ENCODE peak calls at places on chromosomes 12 and 14, in six cellular contexts. Z is cardiac muscle cell, J is Peyer's patch, R is PC-3, W is A549, D is brain microvascular endothelial cell. U is an unnamed sample.

GRCh38 chr12:23757541-23757962 is 191.9 kb downstream of the SOX5 start:
- DNase-seq in Z (peak), J (no peak), R (no peak), W (no peak), D (no peak), U (no peak)

GRCh38 chr12:114627393-114627792 is 56.6 kb downstream of the TBX3 start:
- DNase-seq in Z (no peak), J (no peak), R (no peak), W (no peak), D (no peak), U (no peak)

GRCh38 chr14:97578982-97579381 is 781.8 kb downstream of the VRK1 start:
- DNase-seq in Z (no peak), J (no peak), R (no peak), W (no peak), D (no peak), U (no peak)

GRCh38 chr12:103884316-103884715 is 43.3 kb upstream of the NT5DC3 start:
- DNase-seq in Z (peak), J (no peak), R (peak), W (no peak), D (peak), U (peak)

GRCh38 chr14:21057803-21058675 is at the start of gene RNASE8:
- DNase-seq in Z (no peak), J (no peak), R (no peak), W (no peak), D (no peak), U (no peak)

GRCh38 chr12:52849511-52849910 is 717 bp upstream of the KRT78 start:
- DNase-seq in Z (no peak), J (no peak), R (no peak), W (no peak), D (no peak), U (no peak)

GRCh38 chr12:116391501-116391900 is 114.0 kb upstream of the MED13L start:
- DNase-seq in Z (no peak), J (no peak), R (no peak), W (no peak), D (no peak), U (no peak)

GRCh38 chr12:29681996-29682534 is 101.7 kb downstream of the TMTC1 start:
- DNase-seq in Z (no peak), J (no peak), R (peak), W (no peak), D (no peak), U (no peak)

GRCh38 chr12:95440401-95440800 is 33.6 kb upstream of the METAP2 start:
- DNase-seq in Z (no peak), J (no peak), R (no peak), W (no peak), D (peak), U (no peak)

GRCh38 chr12:8493084-8493483 is 20.2 kb upstream of the CLEC4D start:
- DNase-seq in Z (no peak), J (no peak), R (no peak), W (no peak), D (no peak), U (peak)

GRCh38 chr14:80606347-80606772 is 335.2 kb downstream of the CEP128 start:
- DNase-seq in Z (no peak), J (no peak), R (no peak), W (no peak), D (no peak), U (no peak)

GRCh38 chr12:29317556-29318363 is 63.2 kb downstream of the ERGIC2 start:
- DNase-seq in Z (peak), J (no peak), R (peak), W (peak), D (peak), U (peak)

GRCh38 chr12:11986165-11986564 is 84.6 kb upstream of the BCL2L14 start:
- DNase-seq in Z (no peak), J (no peak), R (peak), W (no peak), D (no peak), U (no peak)

GRCh38 chr12:41661141-41661540 is 473.0 kb downstream of the PDZRN4 start:
- DNase-seq in Z (peak), J (no peak), R (no peak), W (no peak), D (no peak), U (no peak)

GRCh38 chr14:105582639-105583038 is 56.3 kb downstream of the TMEM121 start:
- DNase-seq in Z (no peak), J (no peak), R (no peak), W (no peak), D (no peak), U (no peak)

GRCh38 chr12:69239286-69239921 is at the start of gene CPSF6:
- DNase-seq in Z (peak), J (peak), R (peak), W (peak), D (peak), U (peak)

GRCh38 chr14:99779751-99780150 is 13.5 kb upstream of the EML1 start:
- DNase-seq in Z (no peak), J (no peak), R (peak), W (no peak), D (peak), U (no peak)

GRCh38 chr12:56766535-56766934 is 3.4 kb downstream of the HSD17B6 start:
- DNase-seq in Z (no peak), J (peak), R (no peak), W (no peak), D (no peak), U (no peak)

GRCh38 chr12:117111386-117112267 is 12.4 kb upstream of the TESC start:
- DNase-seq in Z (no peak), J (no peak), R (no peak), W (no peak), D (no peak), U (no peak)

GRCh38 chr12:31021181-31021580 is 52.5 kb upstream of the DDX11 start:
- DNase-seq in Z (no peak), J (no peak), R (no peak), W (no peak), D (no peak), U (no peak)

GRCh38 chr14:73059326-73059725 is 992 bp downstream of the RBM25 start:
- DNase-seq in Z (peak), J (no peak), R (no peak), W (peak), D (no peak), U (no peak)

GRCh38 chr14:70995671-70996070 is 88.4 kb downstream of the PCNX1 start:
- DNase-seq in Z (no peak), J (no peak), R (no peak), W (peak), D (no peak), U (no peak)

GRCh38 chr14:102238766-102239165 is 66.2 kb downstream of the MOK start:
- DNase-seq in Z (no peak), J (no peak), R (no peak), W (no peak), D (no peak), U (no peak)

GRCh38 chr14:104724407-104724980 is 465 bp downstream of the ADSS1 start:
- DNase-seq in Z (peak), J (no peak), R (no peak), W (peak), D (no peak), U (no peak)

GRCh38 chr12:8446642-8447547 is 8.9 kb upstream of the CLEC6A start:
- DNase-seq in Z (no peak), J (no peak), R (no peak), W (no peak), D (no peak), U (no peak)

GRCh38 chr12:1859643-1860042 is 39.3 kb downstream of the LRTM2 start:
- DNase-seq in Z (no peak), J (no peak), R (peak), W (no peak), D (peak), U (no peak)

GRCh38 chr14:94011795-94012194 is 14.3 kb upstream of the OTUB2 start:
- DNase-seq in Z (peak), J (no peak), R (no peak), W (no peak), D (no peak), U (no peak)

GRCh38 chr14:36579001-36579555 is 3.3 kb downstream of the NKX2-8 start:
- DNase-seq in Z (no peak), J (no peak), R (no peak), W (no peak), D (no peak), U (no peak)

GRCh38 chr14:78863143-78863542 is 693.0 kb downstream of the NRXN3 start:
- DNase-seq in Z (peak), J (no peak), R (peak), W (no peak), D (peak), U (no peak)

GRCh38 chr12:89349814-89350213 is 2.5 kb downstream of the DUSP6 start:
- DNase-seq in Z (no peak), J (no peak), R (peak), W (no peak), D (peak), U (no peak)

GRCh38 chr12:29733060-29733459 is 50.7 kb downstream of the TMTC1 start:
- DNase-seq in Z (no peak), J (no peak), R (no peak), W (no peak), D (no peak), U (no peak)

GRCh38 chr14:21978184-21978998 is 304.8 kb upstream of the OR4E1 start:
- DNase-seq in Z (peak), J (peak), R (peak), W (peak), D (peak), U (peak)

DNA sequence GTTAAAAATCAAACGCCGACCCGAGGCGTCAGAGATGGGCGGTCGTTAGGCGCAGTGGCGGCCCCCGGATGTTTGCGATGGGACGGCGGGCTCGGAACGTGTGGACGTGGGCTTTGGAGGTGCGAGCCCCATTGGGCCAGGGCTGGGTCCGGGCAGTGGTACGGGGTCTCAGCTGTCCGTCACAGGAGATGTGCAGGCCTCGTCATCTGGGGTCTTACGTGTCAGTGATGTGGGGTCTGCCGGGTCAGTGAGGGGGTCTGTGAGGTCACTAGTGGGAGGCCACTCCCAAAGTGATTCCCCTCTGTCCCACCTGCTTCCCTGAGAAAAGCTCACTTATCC is 21.6 kb upstream of the CHFR start:
- DNase-seq in Z (no peak), J (no peak), R (no peak), W (no peak), D (no peak), U (no peak)
- TF ChIP-seq CTCF in Z (no peak), J (no peak), R (no peak), W (no peak), D (no peak), U (no peak)

GRCh38 chr14:23566112-23566781 is 1.3 kb downstream of the AP1G2 start:
- DNase-seq in Z (no peak), J (no peak), R (no peak), W (no peak), D (no peak), U (no peak)
- H3K27ac ChIP-seq in Z (no peak), J (no peak), R (no peak), W (peak), D (no peak), U (no peak)

GRCh38 chr12:107990325-107990724 is 138.8 kb upstream of the WSCD2 start:
- DNase-seq in Z (peak), J (no peak), R (peak), W (peak), D (peak), U (peak)
- TF ChIP-seq CTCF in Z (peak), J (peak), R (peak), W (peak), D (peak), U (peak)

DNA sequence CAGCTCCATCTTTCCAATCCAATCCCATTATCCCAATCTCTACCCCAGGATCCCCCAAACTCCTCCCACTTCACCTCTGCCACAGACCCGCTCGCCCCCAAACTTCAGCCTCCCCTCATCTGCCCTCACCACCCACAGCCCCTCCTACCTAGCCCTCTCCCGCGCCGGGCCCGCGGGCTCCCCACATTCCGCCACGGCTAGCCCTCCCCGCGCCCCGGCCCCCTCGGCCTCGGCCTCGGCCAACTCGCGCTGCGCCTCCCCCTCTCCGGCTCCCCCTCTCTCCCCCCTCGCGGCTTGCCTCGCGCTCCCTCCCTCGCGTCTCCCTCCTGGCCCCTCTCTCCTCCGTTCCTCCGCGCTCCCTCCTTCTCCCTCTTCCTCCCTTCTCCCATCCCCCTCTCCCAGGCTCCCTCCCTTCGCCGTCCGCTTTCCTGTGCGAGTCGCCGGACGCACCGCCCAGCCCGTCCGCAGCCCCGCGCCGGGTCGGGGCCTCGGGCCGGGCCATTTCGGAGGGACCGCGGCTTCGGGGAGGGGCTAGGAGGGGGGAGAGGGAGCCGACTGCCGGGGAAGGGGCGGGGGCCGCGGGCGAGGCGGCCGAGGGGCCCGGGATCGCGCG is at the start of gene ATN1:
- DNase-seq in Z (peak), J (no peak), R (peak), W (peak), D (peak), U (no peak)
- H3K27ac ChIP-seq in Z (peak), J (peak), R (no peak), W (peak), D (peak), U (peak)

GRCh38 chr14:88233915-88234314 is 89.2 kb downstream of the KCNK10 start:
- DNase-seq in Z (peak), J (no peak), R (no peak), W (no peak), D (no peak), U (no peak)
- TF ChIP-seq CTCF in Z (peak), J (no peak), R (peak), W (peak), D (peak), U (no peak)

U was measured in CD4-positive, alpha-beta T cell.